ENCODE peak calls at places on chromosomes 1 and 21, in six cellular contexts. Q is AG04450, L is fibroblast of mammary gland, U is GM12865, A is spleen, P is HFF-Myc. G is an unnamed sample.

GRCh38 chr1:239368436-239369109 is 17.8 kb upstream of the CHRM3 start:
- DNase-seq in Q (no peak), L (no peak), U (no peak), A (no peak), P (no peak), G (no peak)

GRCh38 chr21:14862794-14863720 is 201.7 kb downstream of the NRIP1 start:
- DNase-seq in Q (no peak), L (peak), U (peak), A (no peak), P (no peak), G (no peak)

GRCh38 chr1:247535402-247535801 is 838 bp downstream of the OR2C3 start:
- DNase-seq in Q (no peak), L (no peak), U (no peak), A (no peak), P (no peak), G (no peak)

GRCh38 chr1:188958461-188959115 is 1519.1 kb downstream of the BRINP3 start:
- DNase-seq in Q (peak), L (no peak), U (peak), A (no peak), P (no peak), G (no peak)

GRCh38 chr1:66274634-66275033 is 259.3 kb upstream of the SGIP1 start:
- DNase-seq in Q (no peak), L (peak), U (peak), A (no peak), P (no peak), G (no peak)

GRCh38 chr1:76160225-76160624 is 85.7 kb downstream of the ST6GALNAC3 start:
- DNase-seq in Q (no peak), L (no peak), U (no peak), A (no peak), P (no peak), G (no peak)

GRCh38 chr1:54885863-54886723 is 902 bp downstream of the DHCR24 start:
- DNase-seq in Q (no peak), L (peak), U (peak), A (no peak), P (no peak), G (no peak)

GRCh38 chr1:172394167-172394751 is 26.2 kb upstream of the C1orf105 start:
- DNase-seq in Q (no peak), L (no peak), U (peak), A (peak), P (no peak), G (peak)

GRCh38 chr1:84264961-84265360 is 36.5 kb upstream of the SAMD13 start:
- DNase-seq in Q (no peak), L (peak), U (no peak), A (no peak), P (no peak), G (no peak)

GRCh38 chr1:1666526-1666925 is 7.7 kb upstream of the CDK11B start:
- DNase-seq in Q (no peak), L (no peak), U (no peak), A (peak), P (no peak), G (no peak)

GRCh38 chr1:183567584-183567983 is 22.7 kb downstream of the NCF2 start:
- DNase-seq in Q (no peak), L (peak), U (peak), A (peak), P (no peak), G (no peak)

GRCh38 chr1:81201779-81202178 is 599.0 kb upstream of the ADGRL2 start:
- DNase-seq in Q (no peak), L (no peak), U (no peak), A (no peak), P (no peak), G (no peak)

GRCh38 chr1:218890436-218890835 is 283.2 kb upstream of the LYPLAL1 start:
- DNase-seq in Q (no peak), L (no peak), U (no peak), A (no peak), P (no peak), G (no peak)

GRCh38 chr1:58919986-58920376 is 136.1 kb upstream of the JUN start:
- DNase-seq in Q (no peak), L (no peak), U (no peak), A (no peak), P (no peak), G (no peak)

GRCh38 chr1:84479998-84480397 is 932 bp downstream of the RPF1 start:
- DNase-seq in Q (no peak), L (peak), U (peak), A (no peak), P (no peak), G (peak)

GRCh38 chr1:103492003-103492665 is 33.4 kb upstream of the RNPC3 start:
- DNase-seq in Q (no peak), L (peak), U (no peak), A (no peak), P (no peak), G (no peak)

GRCh38 chr1:85109475-85109874 is 61.2 kb upstream of the MCOLN3 start:
- DNase-seq in Q (peak), L (peak), U (peak), A (no peak), P (peak), G (peak)

DNA sequence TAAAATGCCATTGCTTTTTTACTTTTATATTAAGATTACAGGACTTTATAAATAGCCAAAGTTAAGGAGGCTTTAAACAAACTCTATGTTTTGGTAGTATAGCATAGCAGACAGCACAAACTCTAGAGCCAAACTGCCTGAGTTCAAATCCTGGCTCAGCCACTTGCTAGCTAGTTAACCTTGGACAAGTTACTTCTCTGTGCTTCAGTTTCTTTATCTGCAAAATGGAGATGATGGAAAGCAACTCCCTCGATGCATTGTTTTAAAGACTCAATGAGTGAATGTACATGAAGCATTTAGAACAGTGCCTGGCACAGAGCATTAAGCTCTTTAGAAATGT is 21.3 kb downstream of the C1QB start:
- DNase-seq in Q (no peak), L (no peak), U (no peak), A (no peak), P (no peak), G (no peak)
- TF ChIP-seq CTCF in Q (no peak), L (no peak), U (no peak), A (no peak), P (no peak), G (no peak)

DNA sequence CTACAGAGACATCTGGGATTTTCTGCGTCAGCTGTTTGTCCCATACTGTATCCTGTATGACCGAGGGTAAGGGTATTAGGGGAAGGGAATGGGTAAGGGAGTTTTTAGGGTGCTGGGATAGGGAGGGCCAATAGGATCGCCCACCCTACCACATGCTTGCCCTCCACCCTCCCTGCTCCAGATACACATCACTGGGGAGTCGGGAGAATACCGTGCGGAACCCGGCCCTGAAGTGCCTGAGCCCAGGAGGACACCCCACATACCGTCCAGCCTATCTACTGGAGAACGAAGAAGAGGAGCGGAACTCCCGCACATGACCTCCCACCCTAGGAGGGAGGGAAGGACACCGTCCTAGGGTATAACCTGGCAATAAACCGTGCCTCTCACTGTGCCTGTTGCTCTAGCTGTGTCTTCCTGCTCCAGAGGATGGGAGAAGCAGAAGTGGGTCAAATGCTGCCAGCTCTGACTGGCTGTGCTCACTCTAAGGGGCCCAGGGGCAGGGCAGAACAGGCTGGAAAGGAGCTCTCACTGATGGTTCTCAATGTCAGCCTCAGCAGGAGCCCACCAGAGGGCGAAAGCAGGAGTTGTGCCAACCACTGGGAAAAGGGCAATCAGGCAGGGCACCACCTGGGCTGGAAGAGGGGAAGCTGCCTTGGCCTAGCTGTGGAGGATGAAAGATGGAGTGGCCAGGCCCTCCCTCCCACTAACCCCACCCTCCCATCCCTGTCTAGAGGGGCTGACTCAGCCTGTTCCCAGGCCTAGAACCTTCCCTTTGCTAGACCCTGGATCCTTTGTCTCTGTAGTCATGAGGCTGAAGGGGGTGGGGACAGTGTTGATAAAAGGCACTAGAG is 440 bp upstream of the LENEP start:
- DNase-seq in Q (no peak), L (peak), U (no peak), A (peak), P (no peak), G (no peak)
- TF ChIP-seq CTCF in Q (peak), L (peak), U (no peak), A (no peak), P (peak), G (peak)

DNA sequence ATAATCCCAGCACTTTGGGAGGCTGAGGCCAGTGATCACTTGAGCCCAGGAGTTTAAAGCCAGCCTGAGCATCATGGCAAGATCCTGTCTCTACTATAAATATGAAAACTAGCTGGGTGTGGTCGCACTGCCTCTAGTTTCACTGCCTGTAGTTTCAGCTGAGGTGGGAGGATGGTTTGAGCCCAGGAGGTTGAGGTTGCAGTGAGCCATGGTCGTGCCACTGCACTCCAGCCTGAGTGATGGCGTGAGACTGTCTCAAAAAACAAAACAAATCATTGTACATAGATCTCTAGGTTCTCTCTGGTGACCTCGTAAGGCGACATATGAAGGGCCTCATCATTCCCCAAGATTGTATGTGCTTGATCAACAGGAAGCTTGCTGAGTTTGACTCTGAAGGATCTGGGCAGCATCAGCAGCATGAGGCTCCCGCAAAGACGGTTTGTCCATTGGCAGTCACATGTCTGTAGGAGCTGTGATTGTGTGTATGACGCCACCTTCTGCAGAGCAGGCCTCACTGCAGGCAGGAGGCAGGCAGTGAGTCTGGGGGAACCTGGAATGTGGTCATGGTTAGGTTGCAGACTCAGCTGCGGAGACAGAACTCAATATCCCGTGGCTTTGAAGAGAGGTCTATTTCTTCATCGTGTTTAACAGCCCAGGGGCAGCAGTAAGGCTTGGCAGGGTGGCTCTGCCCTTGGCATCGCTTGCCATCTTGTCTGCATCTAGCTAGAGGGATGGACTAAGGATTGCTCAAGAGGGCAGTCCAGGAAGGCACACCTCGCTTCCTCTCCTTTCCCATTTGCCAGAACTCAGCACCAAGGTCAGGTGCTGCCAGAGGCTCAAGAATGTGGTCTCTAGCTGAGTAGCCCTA is 13.9 kb downstream of the ATP5PO start:
- DNase-seq in Q (no peak), L (peak), U (peak), A (no peak), P (peak), G (no peak)
- TF ChIP-seq CTCF in Q (peak), L (peak), U (peak), A (no peak), P (peak), G (peak)

GRCh38 chr1:56696663-56697062 is 51.5 kb downstream of the PRKAA2 start:
- DNase-seq in Q (no peak), L (no peak), U (no peak), A (no peak), P (no peak), G (no peak)
- TF ChIP-seq CTCF in Q (no peak), L (no peak), U (no peak), A (no peak), P (no peak), G (no peak)

G was measured in GM13977.